ENCODE peak calls at places on chromosome 18, in six cellular contexts. F is endothelial cell; T is type B pancreatic cell; K is CD8-positive, alpha-beta T cell; C is Peyer's patch; I is astrocyte of the spinal cord. J is an unnamed sample.

GRCh38 chr18:21112543-21113105 is 1.0 kb upstream of the ROCK1 start:
- DNase-seq in F (no peak), T (no peak), K (no peak), C (no peak), I (no peak), J (no peak)

GRCh38 chr18:44958450-44958849 is 277.8 kb downstream of the SETBP1 start:
- DNase-seq in F (no peak), T (no peak), K (no peak), C (no peak), I (no peak), J (no peak)

GRCh38 chr18:24492445-24492844 is 32.0 kb downstream of the HRH4 start:
- DNase-seq in F (no peak), T (no peak), K (no peak), C (no peak), I (no peak), J (no peak)

GRCh38 chr18:79942786-79943607 is 8.5 kb downstream of the SLC66A2 start:
- DNase-seq in F (no peak), T (peak; percentile 58), K (no peak), C (peak; percentile 67), I (no peak), J (no peak)

GRCh38 chr18:32922951-32923430 is 150.2 kb upstream of the KLHL14 start:
- DNase-seq in F (no peak), T (no peak), K (no peak), C (no peak), I (peak; percentile 45), J (no peak)

GRCh38 chr18:21943456-21943855 is 202.9 kb downstream of the MIB1 start:
- DNase-seq in F (no peak), T (no peak), K (no peak), C (no peak), I (no peak), J (no peak)

GRCh38 chr18:32439241-32439640 is 31.4 kb downstream of the GAREM1 start:
- DNase-seq in F (no peak), T (no peak), K (no peak), C (no peak), I (no peak), J (no peak)

GRCh38 chr18:76169733-76170132 is 325.3 kb downstream of the ZNF516 start:
- DNase-seq in F (no peak), T (no peak), K (no peak), C (no peak), I (no peak), J (no peak)

GRCh38 chr18:61870151-61870550 is 22.7 kb downstream of the RNF152 start:
- DNase-seq in F (no peak), T (no peak), K (no peak), C (no peak), I (peak; percentile 74), J (no peak)

GRCh38 chr18:63365909-63366269 is 1.1 kb downstream of the KDSR start:
- DNase-seq in F (peak; percentile 15), T (no peak), K (no peak), C (no peak), I (no peak), J (no peak)

GRCh38 chr18:48923746-48924580 is 26.8 kb downstream of the SMAD7 start:
- DNase-seq in F (no peak), T (no peak), K (no peak), C (peak; percentile 60), I (peak; percentile 66), J (no peak)

GRCh38 chr18:48446582-48447225 is 37.5 kb upstream of the ZBTB7C start:
- DNase-seq in F (peak; percentile 94), T (peak; percentile 89), K (peak; percentile 48), C (peak; percentile 90), I (peak; percentile 73), J (peak; percentile 81)

GRCh38 chr18:76426738-76427305 is 68.2 kb downstream of the ZNF516 start:
- DNase-seq in F (peak; percentile 76), T (peak; percentile 69), K (no peak), C (no peak), I (no peak), J (peak; percentile 41)

GRCh38 chr18:21444465-21445023 is 156.0 kb downstream of the ESCO1 start:
- DNase-seq in F (peak; percentile 42), T (no peak), K (no peak), C (no peak), I (peak; percentile 70), J (no peak)

GRCh38 chr18:37403100-37403781 is 162.4 kb downstream of the CELF4 start:
- DNase-seq in F (no peak), T (no peak), K (no peak), C (no peak), I (peak; percentile 23), J (no peak)

GRCh38 chr18:48713302-48713701 is 174.5 kb downstream of the CTIF start:
- DNase-seq in F (no peak), T (no peak), K (no peak), C (no peak), I (no peak), J (no peak)

GRCh38 chr18:32469190-32469611 is 1.5 kb downstream of the GAREM1 start:
- DNase-seq in F (peak; percentile 10), T (no peak), K (no peak), C (peak; percentile 59), I (peak; percentile 25), J (no peak)

GRCh38 chr18:34592961-34593382 is 117.1 kb upstream of the DTNA start:
- DNase-seq in F (peak; percentile 26), T (no peak), K (no peak), C (no peak), I (peak; percentile 85), J (peak; percentile 12)

GRCh38 chr18:50696929-50697328 is 122.9 kb downstream of the MRO start:
- DNase-seq in F (no peak), T (no peak), K (no peak), C (no peak), I (no peak), J (no peak)

GRCh38 chr18:23631746-23632145 is 31.0 kb downstream of the ANKRD29 start:
- DNase-seq in F (no peak), T (no peak), K (no peak), C (no peak), I (no peak), J (no peak)

GRCh38 chr18:5646739-5647138 is 102.9 kb upstream of the EPB41L3 start:
- DNase-seq in F (no peak), T (no peak), K (no peak), C (no peak), I (no peak), J (no peak)

GRCh38 chr18:76231402-76231801 is 263.6 kb downstream of the ZNF516 start:
- DNase-seq in F (no peak), T (no peak), K (no peak), C (no peak), I (no peak), J (no peak)

GRCh38 chr18:6994719-6995430 is 122.7 kb downstream of the LAMA1 start:
- DNase-seq in F (no peak), T (no peak), K (no peak), C (no peak), I (no peak), J (no peak)

GRCh38 chr18:4755848-4756247 is 300.7 kb upstream of the DLGAP1 start:
- DNase-seq in F (no peak), T (no peak), K (no peak), C (no peak), I (no peak), J (no peak)

GRCh38 chr18:78911751-78912283 is 67.8 kb upstream of the SALL3 start:
- DNase-seq in F (no peak), T (no peak), K (no peak), C (no peak), I (no peak), J (no peak)

GRCh38 chr18:74631242-74632087 is 33.8 kb downstream of the ZNF407 start:
- DNase-seq in F (no peak), T (no peak), K (no peak), C (no peak), I (peak; percentile 53), J (no peak)

GRCh38 chr18:59056706-59057492 is 82.8 kb upstream of the SEC11C start:
- DNase-seq in F (peak; percentile 80), T (peak; percentile 81), K (no peak), C (no peak), I (peak; percentile 69), J (peak; percentile 72)

DNA sequence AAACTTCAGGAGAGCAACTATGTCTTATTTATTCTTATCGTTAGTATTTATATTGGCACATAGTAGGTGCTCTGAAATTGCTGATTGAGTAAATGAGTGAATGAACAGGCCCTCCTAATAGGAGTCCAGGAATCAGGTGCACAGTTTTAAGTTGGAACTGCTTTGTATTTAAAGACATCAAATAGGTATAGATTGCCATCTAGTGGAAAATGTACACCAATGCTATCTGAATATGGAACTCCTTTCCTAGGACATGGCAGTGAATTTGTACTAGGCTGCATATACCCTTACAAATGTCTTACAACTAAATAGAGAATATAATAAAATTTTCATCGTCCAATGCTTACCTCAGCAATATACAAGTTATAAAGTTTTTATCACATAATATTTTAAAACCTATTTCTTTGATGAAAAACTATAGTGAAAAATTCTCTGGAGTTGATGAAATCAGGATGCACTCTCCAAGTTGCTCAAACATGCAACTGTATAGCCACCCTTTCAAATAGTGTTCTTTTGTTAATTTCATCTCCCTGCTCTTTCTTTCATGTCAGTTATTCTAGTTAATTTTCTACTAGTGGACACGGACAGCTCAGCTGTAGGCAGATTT is 318.9 kb upstream of the SYT4 start:
- DNase-seq in F (no peak), T (no peak), K (no peak), C (no peak), I (peak; percentile 38), J (no peak)
- TF ChIP-seq CTCF in F (peak; percentile 40), T (peak; percentile 82), K (no peak), C (peak; percentile 43), I (peak; percentile 57), J (peak; percentile 67)

DNA sequence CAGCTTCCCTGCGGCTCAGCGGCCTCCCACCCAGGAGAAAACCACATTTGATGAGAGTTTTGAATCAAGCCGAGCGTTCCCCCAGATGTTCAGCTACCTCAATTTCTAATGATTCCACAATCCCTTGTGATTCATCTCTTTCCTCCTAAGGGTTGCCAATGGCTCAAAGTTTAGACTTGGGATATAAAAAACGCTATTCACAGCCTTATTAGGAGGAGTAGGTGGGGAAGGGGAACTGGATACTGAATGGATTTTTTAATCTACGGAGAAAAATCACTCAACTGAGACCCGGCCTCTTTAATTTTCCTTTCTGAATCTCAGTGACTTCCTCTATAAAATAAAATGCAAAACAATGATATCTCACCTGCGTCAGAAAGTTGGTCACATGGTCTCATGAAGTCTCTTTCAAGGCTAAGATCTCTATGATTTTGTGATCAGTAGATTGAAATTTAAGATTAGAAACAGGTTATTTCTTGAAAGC is 192.6 kb upstream of the TCF4 start:
- DNase-seq in F (no peak), T (no peak), K (no peak), C (no peak), I (peak; percentile 39), J (no peak)
- TF ChIP-seq CTCF in F (no peak), T (no peak), K (no peak), C (no peak), I (no peak), J (peak; percentile 4)

GRCh38 chr18:2994603-2995432 is 18.1 kb downstream of the LPIN2 start:
- DNase-seq in F (peak; percentile 9), T (no peak), K (peak; percentile 68), C (no peak), I (no peak), J (no peak)
- TF ChIP-seq CTCF in F (no peak), T (no peak), K (peak; percentile 72), C (peak; percentile 11), I (no peak), J (peak; percentile 29)

DNA sequence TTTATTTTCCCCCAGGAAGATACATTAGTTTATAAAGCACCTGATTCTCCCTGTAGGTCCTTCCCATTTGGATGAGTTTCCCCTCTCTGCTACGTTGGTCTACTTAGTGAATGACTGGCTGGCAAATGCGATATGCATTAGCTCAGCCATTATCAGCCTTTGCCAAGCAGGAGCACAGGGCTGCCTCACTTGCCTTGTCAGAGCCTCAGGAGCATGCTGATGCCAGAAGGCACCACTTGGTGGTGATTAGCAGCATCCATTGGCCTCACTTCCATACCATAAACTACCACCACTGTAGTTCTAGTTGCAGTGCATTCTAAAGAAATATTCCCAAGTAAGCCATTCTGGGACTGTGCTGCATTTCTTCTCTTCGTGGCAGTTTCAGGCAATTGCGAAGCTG is 442.8 kb upstream of the CHST9 start:
- DNase-seq in F (no peak), T (no peak), K (no peak), C (no peak), I (no peak), J (no peak)
- TF ChIP-seq CTCF in F (no peak), T (peak; percentile 17), K (no peak), C (no peak), I (no peak), J (peak; percentile 8)

J was measured in progenitor cell of endocrine pancreas.